ENCODE peak calls at places on chromosomes 5 and 9, in six cellular contexts. One of them, this sample, is unnamed.
A peak's percentile ranks its signal among the peaks of the same experiment; 100 is the strongest.

GRCh38 chr9:5714501-5715401 is 85.8 kb downstream of the RIC1 start:
- DNase-seq in thoracic aorta: no peak
- DNase-seq in sigmoid colon: no peak
- DNase-seq in AG04450: no peak
- DNase-seq in psoas muscle: no peak
- DNase-seq in SK-N-SH: no peak
- DNase-seq in this sample: no peak

GRCh38 chr5:161314033-161314432 is 232.5 kb downstream of the GABRB2 start:
- DNase-seq in thoracic aorta: no peak
- DNase-seq in sigmoid colon: no peak
- DNase-seq in AG04450: no peak
- DNase-seq in psoas muscle: no peak
- DNase-seq in SK-N-SH: no peak
- DNase-seq in this sample: no peak

GRCh38 chr5:154444559-154445421 is 1.0 kb upstream of the SAP30L start:
- DNase-seq in thoracic aorta: no peak
- DNase-seq in sigmoid colon: no peak
- DNase-seq in AG04450: no peak
- DNase-seq in psoas muscle: no peak
- DNase-seq in SK-N-SH: peak; percentile 57
- DNase-seq in this sample: peak; percentile 65

GRCh38 chr9:131485728-131486381 is 16.9 kb upstream of the POMT1 start:
- DNase-seq in thoracic aorta: no peak
- DNase-seq in sigmoid colon: no peak
- DNase-seq in AG04450: no peak
- DNase-seq in psoas muscle: no peak
- DNase-seq in SK-N-SH: no peak
- DNase-seq in this sample: no peak

GRCh38 chr9:33718987-33719386 is 76.4 kb upstream of the PRSS3 start:
- DNase-seq in thoracic aorta: no peak
- DNase-seq in sigmoid colon: no peak
- DNase-seq in AG04450: no peak
- DNase-seq in psoas muscle: peak; percentile 32
- DNase-seq in SK-N-SH: no peak
- DNase-seq in this sample: peak; percentile 64

GRCh38 chr9:128216781-128217553 is 13.8 kb downstream of the DNM1 start:
- DNase-seq in thoracic aorta: no peak
- DNase-seq in sigmoid colon: no peak
- DNase-seq in AG04450: no peak
- DNase-seq in psoas muscle: peak; percentile 42
- DNase-seq in SK-N-SH: peak; percentile 24
- DNase-seq in this sample: no peak

GRCh38 chr9:115456515-115456914 is 338.6 kb upstream of the TNC start:
- DNase-seq in thoracic aorta: peak; percentile 11
- DNase-seq in sigmoid colon: no peak
- DNase-seq in AG04450: peak; percentile 18
- DNase-seq in psoas muscle: no peak
- DNase-seq in SK-N-SH: no peak
- DNase-seq in this sample: no peak

GRCh38 chr9:120571443-120572257 is 8.3 kb downstream of the CDK5RAP2 start:
- DNase-seq in thoracic aorta: peak; percentile 21
- DNase-seq in sigmoid colon: peak; percentile 79
- DNase-seq in AG04450: peak; percentile 86
- DNase-seq in psoas muscle: peak; percentile 68
- DNase-seq in SK-N-SH: peak; percentile 36
- DNase-seq in this sample: no peak

GRCh38 chr5:2381861-2382260 is 369.6 kb downstream of the IRX2 start:
- DNase-seq in thoracic aorta: no peak
- DNase-seq in sigmoid colon: no peak
- DNase-seq in AG04450: no peak
- DNase-seq in psoas muscle: no peak
- DNase-seq in SK-N-SH: no peak
- DNase-seq in this sample: no peak

GRCh38 chr9:14314424-14314928 is 535 bp upstream of the NFIB start:
- DNase-seq in thoracic aorta: peak; percentile 62
- DNase-seq in sigmoid colon: peak; percentile 95
- DNase-seq in AG04450: no peak
- DNase-seq in psoas muscle: peak; percentile 82
- DNase-seq in SK-N-SH: peak; percentile 74
- DNase-seq in this sample: peak; percentile 90

DNA sequence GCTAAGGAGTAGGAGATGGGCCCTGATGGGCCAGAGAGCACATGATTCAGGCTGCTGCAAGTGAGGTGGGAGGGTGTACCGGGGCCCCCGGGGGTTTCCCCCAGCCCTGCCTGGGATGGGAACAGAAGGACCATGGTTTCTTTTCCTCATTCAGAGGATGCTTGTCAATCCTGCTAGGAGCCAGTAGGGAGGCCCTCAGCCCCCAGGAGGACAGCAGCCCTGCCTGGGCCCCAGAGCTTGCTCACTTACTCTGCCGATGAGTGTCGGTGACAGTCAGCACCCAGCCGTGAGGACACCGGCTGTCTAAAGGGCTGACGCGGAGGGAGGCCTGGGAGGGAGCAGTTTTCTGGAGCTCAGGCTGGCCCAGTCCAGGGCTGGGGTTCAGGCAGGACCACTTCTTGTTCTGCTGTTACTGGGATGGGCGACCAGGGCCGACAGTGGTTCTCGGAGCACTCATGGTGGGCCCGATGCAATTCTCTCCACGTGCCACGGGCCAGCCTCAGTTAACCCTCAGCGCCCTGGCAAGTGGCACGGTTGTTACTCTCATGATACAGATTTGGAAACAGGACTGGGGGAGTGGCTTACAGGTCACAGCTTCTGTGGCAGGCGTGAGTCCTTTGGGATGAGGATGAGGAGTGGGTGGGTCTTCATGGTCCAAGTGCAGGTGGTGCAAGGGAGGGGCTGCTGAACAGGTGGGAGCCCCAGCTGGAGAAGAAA is 1.8 kb downstream of the ARRDC1 start:
- DNase-seq in thoracic aorta: no peak
- DNase-seq in sigmoid colon: no peak
- DNase-seq in AG04450: no peak
- DNase-seq in psoas muscle: no peak
- DNase-seq in SK-N-SH: no peak
- DNase-seq in this sample: no peak
- H3K27ac ChIP-seq in thoracic aorta: no peak overlapping the region
- H3K27ac ChIP-seq in sigmoid colon: no peak overlapping the region
- H3K27ac ChIP-seq in AG04450: no peak overlapping the region
- H3K27ac ChIP-seq in psoas muscle: peak overlapping the region; percentile 9
- H3K27ac ChIP-seq in SK-N-SH: no peak overlapping the region
- H3K27ac ChIP-seq in this sample: no peak overlapping the region

DNA sequence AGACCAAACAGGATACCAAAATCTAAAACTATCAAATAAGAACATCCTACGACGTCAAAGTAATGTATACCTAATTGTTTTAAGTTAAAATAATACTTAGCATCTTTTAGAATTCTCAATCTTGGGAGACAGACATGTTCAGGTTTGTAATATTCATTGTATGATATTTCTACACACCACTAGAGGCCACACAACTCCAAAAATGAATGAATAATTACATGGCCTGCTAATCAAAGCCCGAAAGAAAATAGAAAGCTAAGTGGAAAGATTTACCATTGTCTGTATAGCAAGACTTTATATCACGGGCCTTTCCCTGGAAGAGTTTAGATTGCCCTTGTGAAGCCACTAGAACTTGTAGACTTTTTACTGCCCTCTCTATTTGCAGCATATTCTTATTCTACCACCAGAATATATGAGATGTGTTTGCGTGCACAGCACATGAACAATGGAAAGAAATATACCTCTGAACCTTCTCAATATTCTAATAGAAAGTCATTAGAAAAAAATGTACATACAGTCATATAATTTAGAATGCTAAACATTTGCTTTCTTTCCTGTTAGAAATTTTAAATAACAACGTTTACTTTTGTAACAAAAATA is 380.1 kb upstream of the NUDT12 start:
- DNase-seq in thoracic aorta: no peak
- DNase-seq in sigmoid colon: no peak
- DNase-seq in AG04450: no peak
- DNase-seq in psoas muscle: no peak
- DNase-seq in SK-N-SH: peak; percentile 17
- DNase-seq in this sample: no peak
- TF ChIP-seq CTCF in thoracic aorta: no peak
- TF ChIP-seq CTCF in sigmoid colon: no peak
- TF ChIP-seq CTCF in AG04450: no peak
- TF ChIP-seq CTCF in psoas muscle: no peak
- TF ChIP-seq CTCF in SK-N-SH: peak; percentile 51
- TF ChIP-seq CTCF in this sample: no peak

DNA sequence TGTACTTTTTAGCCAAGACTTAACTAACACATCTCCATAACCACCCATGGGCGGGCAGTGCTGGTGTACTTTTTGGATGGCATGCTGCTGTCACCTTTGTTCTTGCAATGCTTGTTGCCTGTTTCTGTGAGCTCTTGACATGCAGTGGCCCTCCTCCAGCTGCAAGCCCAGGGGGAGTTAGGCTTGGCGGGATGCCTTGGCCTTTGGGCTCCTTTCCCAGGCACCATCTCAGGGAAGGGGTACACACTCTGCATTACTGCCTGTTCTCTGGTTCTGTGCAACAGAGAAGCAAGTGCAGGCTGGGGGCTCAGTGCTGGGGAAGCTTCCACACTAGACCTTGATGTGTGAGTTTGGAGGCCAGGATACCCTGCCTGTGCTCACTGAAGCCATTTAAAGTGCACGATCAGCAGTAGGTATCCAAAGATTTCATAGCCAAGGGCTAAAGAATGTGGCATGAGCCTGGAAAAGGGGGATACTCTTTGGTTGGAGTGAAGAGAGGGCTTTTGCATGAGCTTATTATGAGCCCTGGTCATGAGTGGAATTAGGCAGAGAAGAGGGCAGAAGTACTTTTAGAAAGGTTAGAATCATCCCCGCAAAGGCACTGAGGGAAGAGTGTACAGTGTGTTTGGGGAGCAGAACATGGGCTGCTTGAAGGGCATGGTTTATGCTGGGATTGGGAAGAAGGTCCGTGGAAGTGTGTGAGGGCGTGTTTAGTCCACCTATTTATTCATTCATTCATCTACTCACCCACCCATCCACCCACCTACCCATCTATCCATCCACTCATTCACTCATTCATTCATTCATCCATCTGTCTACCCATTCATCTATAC is 22.5 kb downstream of the PSAT1 start:
- DNase-seq in thoracic aorta: no peak
- DNase-seq in sigmoid colon: no peak
- DNase-seq in AG04450: no peak
- DNase-seq in psoas muscle: no peak
- DNase-seq in SK-N-SH: no peak
- DNase-seq in this sample: no peak
- H3K9me3 ChIP-seq in thoracic aorta: no peaks in the 10 kb centered on the region
- H3K9me3 ChIP-seq in sigmoid colon: no peaks in the 10 kb centered on the region
- H3K9me3 ChIP-seq in AG04450: no peaks in the 10 kb centered on the region
- H3K9me3 ChIP-seq in psoas muscle: no peaks in the 10 kb centered on the region
- H3K9me3 ChIP-seq in SK-N-SH: no peaks in the 10 kb centered on the region
- H3K9me3 ChIP-seq in this sample: no peaks in the 10 kb centered on the region

GRCh38 chr5:107968465-107968864 is 297.7 kb upstream of the EFNA5 start:
- DNase-seq in thoracic aorta: no peak
- DNase-seq in sigmoid colon: no peak
- DNase-seq in AG04450: no peak
- DNase-seq in psoas muscle: no peak
- DNase-seq in SK-N-SH: no peak
- DNase-seq in this sample: no peak

GRCh38 chr5:107968998-107969397 is 298.3 kb upstream of the EFNA5 start:
- DNase-seq in thoracic aorta: no peak
- DNase-seq in sigmoid colon: no peak
- DNase-seq in AG04450: no peak
- DNase-seq in psoas muscle: no peak
- DNase-seq in SK-N-SH: no peak
- DNase-seq in this sample: no peak

GRCh38 chr5:107959573-107960279 is 289.0 kb upstream of the EFNA5 start:
- DNase-seq in thoracic aorta: no peak
- DNase-seq in sigmoid colon: no peak
- DNase-seq in AG04450: no peak
- DNase-seq in psoas muscle: no peak
- DNase-seq in SK-N-SH: no peak
- DNase-seq in this sample: no peak

GRCh38 chr5:107966216-107966615 is 295.5 kb upstream of the EFNA5 start:
- DNase-seq in thoracic aorta: no peak
- DNase-seq in sigmoid colon: no peak
- DNase-seq in AG04450: no peak
- DNase-seq in psoas muscle: no peak
- DNase-seq in SK-N-SH: peak; percentile 11
- DNase-seq in this sample: no peak

DNA sequence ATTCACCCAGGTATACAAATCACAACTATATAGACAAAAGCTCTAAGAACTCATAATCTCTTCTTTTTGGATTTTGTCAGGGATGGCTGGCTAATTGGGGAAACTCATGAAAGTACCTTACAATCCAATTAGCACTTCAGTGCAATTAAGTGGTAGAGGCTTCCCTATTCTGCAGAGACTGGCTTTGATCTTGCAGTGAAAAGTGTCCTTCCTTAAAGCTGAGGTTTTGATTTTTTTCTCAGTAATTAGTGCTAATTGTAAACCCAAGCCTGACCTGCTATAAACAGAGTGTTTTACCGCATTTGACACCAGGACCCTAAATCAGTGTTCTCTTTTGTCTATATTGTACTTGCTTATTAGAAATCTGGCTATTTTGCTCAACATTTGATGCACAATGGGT is 294.0 kb upstream of the EFNA5 start:
- DNase-seq in thoracic aorta: no peak
- DNase-seq in sigmoid colon: no peak
- DNase-seq in AG04450: no peak
- DNase-seq in psoas muscle: no peak
- DNase-seq in SK-N-SH: no peak
- DNase-seq in this sample: no peak
- H3K27ac ChIP-seq in thoracic aorta: no peak overlapping the region
- H3K27ac ChIP-seq in sigmoid colon: no peak overlapping the region
- H3K27ac ChIP-seq in AG04450: no peak overlapping the region
- H3K27ac ChIP-seq in psoas muscle: no peak overlapping the region
- H3K27ac ChIP-seq in SK-N-SH: no peak overlapping the region
- H3K27ac ChIP-seq in this sample: no peak overlapping the region

GRCh38 chr9:107049046-107049824 is 186.3 kb downstream of the ZNF462 start:
- DNase-seq in thoracic aorta: no peak
- DNase-seq in sigmoid colon: no peak
- DNase-seq in AG04450: no peak
- DNase-seq in psoas muscle: no peak
- DNase-seq in SK-N-SH: no peak
- DNase-seq in this sample: no peak

GRCh38 chr9:107046692-107047091 is 183.7 kb downstream of the ZNF462 start:
- DNase-seq in thoracic aorta: no peak
- DNase-seq in sigmoid colon: no peak
- DNase-seq in AG04450: no peak
- DNase-seq in psoas muscle: no peak
- DNase-seq in SK-N-SH: no peak
- DNase-seq in this sample: no peak

GRCh38 chr9:107043886-107044285 is 180.9 kb downstream of the ZNF462 start:
- DNase-seq in thoracic aorta: no peak
- DNase-seq in sigmoid colon: peak; percentile 69
- DNase-seq in AG04450: no peak
- DNase-seq in psoas muscle: no peak
- DNase-seq in SK-N-SH: no peak
- DNase-seq in this sample: no peak

GRCh38 chr9:107049825-107050184 is 186.8 kb downstream of the ZNF462 start:
- DNase-seq in thoracic aorta: no peak
- DNase-seq in sigmoid colon: no peak
- DNase-seq in AG04450: no peak
- DNase-seq in psoas muscle: no peak
- DNase-seq in SK-N-SH: no peak
- DNase-seq in this sample: no peak

GRCh38 chr9:107044872-107045271 is 181.9 kb downstream of the ZNF462 start:
- DNase-seq in thoracic aorta: no peak
- DNase-seq in sigmoid colon: no peak
- DNase-seq in AG04450: no peak
- DNase-seq in psoas muscle: no peak
- DNase-seq in SK-N-SH: no peak
- DNase-seq in this sample: no peak
- TF ChIP-seq CTCF in thoracic aorta: no peak
- TF ChIP-seq CTCF in sigmoid colon: no peak
- TF ChIP-seq CTCF in AG04450: no peak
- TF ChIP-seq CTCF in psoas muscle: peak; percentile 22
- TF ChIP-seq CTCF in SK-N-SH: peak; percentile 29
- TF ChIP-seq CTCF in this sample: no peak

GRCh38 chr9:96758845-96759673 is 18.8 kb downstream of the ZNF510 start:
- DNase-seq in thoracic aorta: no peak
- DNase-seq in sigmoid colon: no peak
- DNase-seq in AG04450: no peak
- DNase-seq in psoas muscle: no peak
- DNase-seq in SK-N-SH: no peak
- DNase-seq in this sample: no peak
- H3K9me3 ChIP-seq in thoracic aorta: peaks cover 100% of the 10 kb centered on the region
- H3K9me3 ChIP-seq in sigmoid colon: peaks cover 91% of the 10 kb centered on the region
- H3K9me3 ChIP-seq in AG04450: peaks cover 44% of the 10 kb centered on the region
- H3K9me3 ChIP-seq in psoas muscle: peaks cover 99% of the 10 kb centered on the region
- H3K9me3 ChIP-seq in SK-N-SH: peaks cover 73% of the 10 kb centered on the region
- H3K9me3 ChIP-seq in this sample: peaks cover 100% of the 10 kb centered on the region

This sample was measured in ascending aorta.